ENCODE peak calls at places on chromosomes 5 and 9, in six cellular contexts. M is A549, U is omental fat pad, W is K562, B is GM13976, J is AG10803. I is an unnamed sample.

GRCh38 chr9:136105398-136106135 is 10.5 kb upstream of the NACC2 start:
- DNase-seq in J (peak), M (no peak), W (no peak), B (no peak), U (no peak), I (no peak)

GRCh38 chr9:107190031-107190935 is 92.8 kb upstream of the RAD23B start:
- DNase-seq in U (no peak), W (no peak), J (peak), M (no peak), B (no peak), I (no peak)

GRCh38 chr5:181188700-181189362 is 16.2 kb downstream of the TRIM7 start:
- DNase-seq in W (no peak), J (peak), B (peak), M (no peak), U (peak), I (peak)

GRCh38 chr9:130421802-130422276 is 22.9 kb upstream of the ASS1 start:
- DNase-seq in U (no peak), W (no peak), J (peak), M (no peak), B (no peak), I (no peak)

GRCh38 chr9:71758277-71758676 is 10.0 kb downstream of the CEMIP2 start:
- DNase-seq in W (no peak), U (no peak), B (no peak), J (no peak), M (no peak), I (no peak)

GRCh38 chr9:75941577-75942311 is 51.3 kb downstream of the PCSK5 start:
- DNase-seq in J (no peak), B (no peak), W (no peak), M (no peak), U (no peak), I (no peak)

GRCh38 chr5:99646011-99646647 is 717.3 kb upstream of the CHD1 start:
- DNase-seq in W (no peak), J (no peak), M (no peak), U (no peak), B (no peak), I (no peak)

GRCh38 chr9:106954562-106954961 is 91.6 kb downstream of the ZNF462 start:
- DNase-seq in J (no peak), W (no peak), U (no peak), M (no peak), B (no peak), I (no peak)

GRCh38 chr9:125631391-125632085 is 75.5 kb downstream of the MAPKAP1 start:
- DNase-seq in B (peak), U (no peak), W (peak), M (peak), J (peak), I (no peak)

GRCh38 chr5:38871790-38872551 is 26.2 kb downstream of the OSMR start:
- DNase-seq in B (no peak), J (peak), U (no peak), M (peak), W (no peak), I (no peak)

GRCh38 chr5:12385095-12385494 is 480.8 kb upstream of the CTNND2 start:
- DNase-seq in B (no peak), W (no peak), U (no peak), M (no peak), J (no peak), I (no peak)

GRCh38 chr9:128243486-128244415 is 32.1 kb downstream of the GOLGA2 start:
- DNase-seq in J (peak), M (no peak), U (no peak), W (no peak), B (peak), I (no peak)

GRCh38 chr5:1270933-1271914 is 23.6 kb downstream of the TERT start:
- DNase-seq in W (no peak), U (no peak), B (no peak), M (no peak), J (no peak), I (no peak)

GRCh38 chr9:123742009-123742767 is 187.7 kb downstream of the DENND1A start:
- DNase-seq in B (no peak), J (peak), W (no peak), U (no peak), M (no peak), I (no peak)

GRCh38 chr9:134659688-134660131 is 18.1 kb downstream of the COL5A1 start:
- DNase-seq in W (no peak), B (no peak), U (no peak), J (no peak), M (no peak), I (no peak)

GRCh38 chr9:93287189-93287552 is 103.2 kb downstream of the WNK2 start:
- DNase-seq in U (no peak), J (no peak), W (no peak), B (no peak), M (no peak), I (no peak)

GRCh38 chr5:143977891-143978448 is 166.0 kb downstream of the HMHB1 start:
- DNase-seq in M (no peak), W (no peak), B (no peak), U (no peak), J (no peak), I (no peak)

GRCh38 chr5:159104058-159104651 is 4.4 kb upstream of the EBF1 start:
- DNase-seq in M (peak), B (peak), U (no peak), W (no peak), J (peak), I (peak)
- TF ChIP-seq CTCF in M (peak), B (peak), U (no peak), W (peak), J (peak), I (no peak)

DNA sequence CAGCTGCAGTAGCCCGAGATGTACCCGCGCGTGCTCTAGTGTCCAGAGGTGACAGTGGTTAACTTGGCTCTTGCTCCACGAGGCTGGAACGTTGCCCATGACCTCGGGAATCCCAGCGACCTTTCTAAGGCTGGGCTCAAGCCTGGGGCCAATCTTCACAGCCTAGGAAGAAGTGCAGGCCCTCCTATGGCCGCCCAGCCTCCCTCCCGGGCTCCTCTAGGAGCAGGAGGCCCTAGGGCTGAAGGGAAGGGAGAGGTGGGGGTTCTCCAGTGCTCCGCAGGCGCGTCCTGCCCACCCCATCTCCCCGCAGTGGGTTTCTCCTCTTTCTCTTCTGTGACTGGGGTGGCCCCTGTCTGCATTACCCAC is 13.3 kb downstream of the NR2F1 start:
- DNase-seq in U (no peak), B (no peak), J (no peak), M (no peak), W (no peak), I (no peak)
- TF ChIP-seq CTCF in U (no peak), B (no peak), J (no peak), M (no peak), W (no peak), I (no peak)

GRCh38 chr5:24642022-24642421 is 2.8 kb downstream of the CDH10 start:
- DNase-seq in J (peak), W (no peak), M (no peak), B (no peak), U (no peak), I (no peak)
- TF ChIP-seq CTCF in J (peak), W (no peak), M (peak), B (no peak), U (no peak), I (no peak)

GRCh38 chr5:101590384-101590783 is 687.3 kb upstream of the ST8SIA4 start:
- DNase-seq in M (no peak), W (no peak), B (no peak), U (no peak), J (no peak), I (no peak)
- TF ChIP-seq CTCF in M (peak), W (no peak), B (no peak), U (no peak), J (peak), I (no peak)

DNA sequence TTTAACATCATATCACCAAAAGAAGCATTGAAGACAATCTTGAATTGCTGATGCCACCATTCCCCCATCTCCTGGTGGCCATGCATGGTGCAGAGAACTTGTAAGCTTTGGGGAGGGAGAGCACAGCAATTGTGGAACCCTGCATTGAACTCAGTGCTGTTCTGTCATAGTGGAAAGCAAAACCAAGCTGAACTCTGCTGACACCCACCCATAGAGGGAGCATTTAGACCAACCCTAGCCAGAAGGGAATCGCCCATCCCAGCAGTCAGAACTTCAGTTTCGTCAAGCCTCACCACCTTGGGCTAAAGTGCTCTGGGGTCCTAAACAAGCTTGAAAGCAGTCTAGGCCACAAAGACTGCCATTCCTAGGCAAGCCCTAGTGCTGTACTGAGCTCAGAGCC is 37.4 kb upstream of the RUSC2 start:
- DNase-seq in M (no peak), U (no peak), W (no peak), J (no peak), B (no peak), I (no peak)
- TF ChIP-seq CTCF in M (no peak), U (no peak), W (no peak), J (peak), B (no peak), I (no peak)

DNA sequence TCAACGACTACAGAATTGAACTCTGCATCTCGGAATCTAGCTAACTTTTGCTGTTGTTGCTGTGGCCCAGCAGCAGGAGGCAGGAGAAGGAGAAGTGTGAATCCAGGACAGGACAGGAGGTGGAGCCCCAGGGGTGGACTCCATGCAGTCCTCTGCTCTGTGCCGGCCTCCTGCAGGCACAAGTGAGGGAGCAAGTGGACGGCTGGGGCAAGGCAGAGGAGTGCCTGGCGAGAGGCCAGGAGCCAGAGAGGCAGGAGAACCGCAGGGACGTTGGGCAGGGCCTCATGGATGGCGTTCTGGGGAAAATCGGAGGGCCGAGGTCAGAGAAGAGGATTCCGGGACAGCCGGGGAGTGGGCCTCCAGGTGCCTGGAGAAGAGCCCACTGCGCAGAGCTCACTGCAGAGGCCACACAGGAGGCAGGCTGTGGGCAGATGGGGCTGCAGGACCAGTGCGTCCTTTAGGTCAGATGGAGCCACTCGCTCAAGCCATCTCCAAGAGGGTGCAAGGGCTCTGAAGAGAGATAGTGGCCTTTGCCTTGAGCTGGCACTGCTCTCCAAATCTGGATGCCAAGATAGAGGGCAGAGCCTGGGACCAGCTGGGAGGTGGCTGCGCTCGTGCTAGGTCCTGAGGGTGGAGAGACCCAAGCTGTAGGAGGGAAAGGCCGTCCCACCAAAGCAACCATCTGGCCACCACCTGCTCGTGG is 214.0 kb downstream of the FANCC start:
- DNase-seq in M (no peak), W (no peak), B (no peak), U (no peak), J (peak), I (no peak)
- TF ChIP-seq CTCF in M (no peak), W (peak), B (no peak), U (no peak), J (peak), I (no peak)

DNA sequence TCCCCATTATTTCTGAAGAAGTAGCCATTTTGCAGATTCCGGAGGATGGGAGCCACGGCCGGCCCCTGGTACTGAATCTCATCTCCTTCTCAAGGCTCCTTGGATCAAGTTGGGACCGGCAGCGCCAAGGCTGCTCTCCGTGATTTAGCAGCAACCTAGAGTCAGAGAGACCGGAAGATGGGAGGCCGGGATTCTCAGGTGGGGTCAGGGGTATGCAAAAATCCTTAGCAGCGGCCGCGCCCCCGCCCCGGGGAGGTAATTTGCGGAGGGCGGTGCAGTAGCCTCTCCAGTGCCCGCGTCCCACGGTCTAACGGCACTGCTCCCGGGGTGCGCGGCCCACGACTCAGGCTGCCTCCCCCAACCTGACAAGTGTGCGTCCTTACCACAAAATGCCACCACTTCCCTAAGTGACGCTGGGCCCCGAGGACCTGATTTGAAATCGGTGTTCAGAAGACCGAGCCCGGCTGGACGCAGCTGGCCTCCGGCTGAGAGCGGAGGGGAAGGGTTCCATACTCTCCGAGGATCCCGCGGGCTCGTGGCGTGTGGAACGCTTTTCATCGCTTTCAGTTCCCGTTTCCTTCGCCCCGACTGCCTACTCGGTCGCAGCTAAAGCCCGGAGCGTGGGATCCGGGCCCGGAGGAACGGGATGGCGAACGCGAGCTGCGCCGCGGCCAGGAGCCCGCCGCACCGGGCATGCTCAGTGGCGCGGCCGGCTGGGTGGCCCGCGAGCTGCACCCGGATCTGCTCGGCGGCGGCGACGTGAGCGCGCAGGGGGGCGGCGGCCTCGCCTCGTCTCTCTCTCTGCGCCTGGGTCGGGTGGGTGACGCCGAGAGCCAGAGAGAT is at the start of gene SCAMP1:
- DNase-seq in M (peak), J (peak), U (peak), W (peak), B (peak), I (peak)
- TF ChIP-seq CTCF in M (no peak), J (no peak), U (no peak), W (peak), B (peak), I (no peak)

GRCh38 chr9:114263853-114264510 is 58.9 kb upstream of the ORM1 start:
- DNase-seq in W (peak), B (no peak), M (no peak), J (no peak), U (no peak), I (no peak)
- TF ChIP-seq CTCF in W (peak), B (no peak), M (peak), J (peak), U (no peak), I (no peak)

I was measured in activated B cell treated with CpG ODN at 0.5 μM for 24 hours.